ENCODE peak calls at places on chromosomes 11 and 22, in four cellular contexts. One of them, this sample, is unnamed.

GRCh38 chr11:35619030-35619753 is 932 bp downstream of the FJX1 start:
- DNase-seq in retina: peak
- DNase-seq in LoVo: no peak
- DNase-seq in fibroblast of the aortic adventitia: no peak
- DNase-seq in this sample: no peak

GRCh38 chr11:34147581-34147980 is 42.2 kb downstream of the NAT10 start:
- DNase-seq in retina: no peak
- DNase-seq in LoVo: no peak
- DNase-seq in fibroblast of the aortic adventitia: no peak
- DNase-seq in this sample: no peak

GRCh38 chr22:18023509-18024275 is 669 bp downstream of the MICAL3 start:
- DNase-seq in retina: peak
- DNase-seq in LoVo: peak
- DNase-seq in fibroblast of the aortic adventitia: peak
- DNase-seq in this sample: peak

GRCh38 chr22:37416806-37417205 is 10.5 kb downstream of the ELFN2 start:
- DNase-seq in retina: peak
- DNase-seq in LoVo: no peak
- DNase-seq in fibroblast of the aortic adventitia: no peak
- DNase-seq in this sample: no peak

GRCh38 chr11:40403321-40403720 is 1056.1 kb downstream of the LRRC4C start:
- DNase-seq in retina: no peak
- DNase-seq in LoVo: no peak
- DNase-seq in fibroblast of the aortic adventitia: no peak
- DNase-seq in this sample: no peak

GRCh38 chr11:33699515-33700424 is 856 bp downstream of the C11orf91 start:
- DNase-seq in retina: peak
- DNase-seq in LoVo: no peak
- DNase-seq in fibroblast of the aortic adventitia: no peak
- DNase-seq in this sample: no peak

GRCh38 chr11:59201376-59201775 is 11.4 kb downstream of the MPEG1 start:
- DNase-seq in retina: no peak
- DNase-seq in LoVo: peak
- DNase-seq in fibroblast of the aortic adventitia: no peak
- DNase-seq in this sample: no peak

GRCh38 chr22:37733625-37734401 is 37.0 kb downstream of the TRIOBP start:
- DNase-seq in retina: no peak
- DNase-seq in LoVo: no peak
- DNase-seq in fibroblast of the aortic adventitia: no peak
- DNase-seq in this sample: no peak

GRCh38 chr22:17829691-17830040 is 55.4 kb upstream of the BID start:
- DNase-seq in retina: no peak
- DNase-seq in LoVo: no peak
- DNase-seq in fibroblast of the aortic adventitia: no peak
- DNase-seq in this sample: no peak

GRCh38 chr22:32880906-32881596 is 79.5 kb downstream of the TIMP3 start:
- DNase-seq in retina: peak
- DNase-seq in LoVo: no peak
- DNase-seq in fibroblast of the aortic adventitia: peak
- DNase-seq in this sample: no peak

GRCh38 chr11:96393753-96394348 is 4.0 kb downstream of the JRKL start:
- DNase-seq in retina: peak
- DNase-seq in LoVo: peak
- DNase-seq in fibroblast of the aortic adventitia: peak
- DNase-seq in this sample: peak

GRCh38 chr11:95088946-95089619 is 563 bp upstream of the ENDOD1 start:
- DNase-seq in retina: peak
- DNase-seq in LoVo: no peak
- DNase-seq in fibroblast of the aortic adventitia: peak
- DNase-seq in this sample: no peak

GRCh38 chr11:66151273-66151672 is 81.2 kb downstream of the PACS1 start:
- DNase-seq in retina: no peak
- DNase-seq in LoVo: no peak
- DNase-seq in fibroblast of the aortic adventitia: no peak
- DNase-seq in this sample: no peak

GRCh38 chr11:73509188-73509587 is 88.7 kb downstream of the FAM168A start:
- DNase-seq in retina: no peak
- DNase-seq in LoVo: no peak
- DNase-seq in fibroblast of the aortic adventitia: no peak
- DNase-seq in this sample: no peak

GRCh38 chr11:2843551-2843950 is 42.0 kb downstream of the CDKN1C start:
- DNase-seq in retina: no peak
- DNase-seq in LoVo: no peak
- DNase-seq in fibroblast of the aortic adventitia: no peak
- DNase-seq in this sample: no peak